ENCODE peak calls at places on chromosomes 13 and 19, in eight cellular contexts. T is tibial artery, B is GM06990, C is breast epithelium, R is body of pancreas, Z is transverse colon, O is colonic mucosa, Q is AG10803. I is an unnamed sample.

GRCh38 chr13:106083620-106084350 is 451.7 kb downstream of the EFNB2 start:
- DNase-seq in O (peak), R (peak), Z (peak), Q (peak), C (no peak), B (no peak), T (no peak), I (peak)

GRCh38 chr13:28448959-28449358 is 46.0 kb downstream of the FLT1 start:
- DNase-seq in R (no peak), C (no peak), T (no peak), O (no peak), B (no peak), Q (no peak), Z (no peak), I (no peak)

GRCh38 chr19:2575734-2576481 is 100.0 kb downstream of the GADD45B start:
- DNase-seq in R (peak), Q (peak), Z (peak), C (peak), T (peak), O (peak), B (no peak), I (peak)

GRCh38 chr19:45814166-45814780 is 835 bp downstream of the RSPH6A start:
- DNase-seq in R (no peak), Z (no peak), B (no peak), T (no peak), O (no peak), Q (peak), C (no peak), I (no peak)

GRCh38 chr19:41734585-41734984 is 20.7 kb upstream of the CEACAM6 start:
- DNase-seq in Z (peak), R (no peak), T (no peak), C (no peak), Q (no peak), O (peak), B (no peak), I (no peak)

GRCh38 chr13:32791545-32792172 is 205.4 kb downstream of the PDS5B start:
- DNase-seq in T (no peak), C (no peak), R (no peak), O (no peak), B (peak), Q (peak), Z (no peak), I (no peak)

GRCh38 chr13:27188239-27188638 is 16.6 kb upstream of the USP12 start:
- DNase-seq in Z (no peak), O (peak), R (no peak), T (no peak), C (no peak), B (no peak), Q (no peak), I (no peak)

GRCh38 chr13:76889254-76889653 is 3.0 kb upstream of the KCTD12 start:
- DNase-seq in O (no peak), Z (no peak), B (no peak), C (no peak), R (no peak), T (no peak), Q (no peak), I (no peak)

GRCh38 chr13:40206241-40207109 is 460.0 kb downstream of the FOXO1 start:
- DNase-seq in C (no peak), R (peak), Q (no peak), O (no peak), T (no peak), Z (no peak), B (no peak), I (peak)

GRCh38 chr13:102645701-102646100 is 48.9 kb downstream of the TPP2 start:
- DNase-seq in O (no peak), B (no peak), R (no peak), Z (no peak), Q (no peak), C (no peak), T (no peak), I (no peak)

GRCh38 chr13:30194906-30195305 is 112.4 kb downstream of the KATNAL1 start:
- DNase-seq in Q (peak), B (no peak), C (no peak), T (no peak), Z (no peak), R (no peak), O (no peak), I (no peak)

GRCh38 chr19:55901369-55902079 is 30.6 kb downstream of the NLRP13 start:
- DNase-seq in C (no peak), Q (no peak), B (no peak), Z (no peak), O (no peak), R (no peak), T (no peak), I (no peak)

GRCh38 chr19:43779820-43780219 is 953 bp downstream of the KCNN4 start:
- DNase-seq in O (peak), Q (no peak), B (no peak), T (no peak), R (no peak), C (no peak), Z (no peak), I (no peak)
- H3K4me3 ChIP-seq in O (peak), Q (no peak), B (peak), T (peak), R (no peak), C (no peak), Z (peak), I (no peak)

DNA sequence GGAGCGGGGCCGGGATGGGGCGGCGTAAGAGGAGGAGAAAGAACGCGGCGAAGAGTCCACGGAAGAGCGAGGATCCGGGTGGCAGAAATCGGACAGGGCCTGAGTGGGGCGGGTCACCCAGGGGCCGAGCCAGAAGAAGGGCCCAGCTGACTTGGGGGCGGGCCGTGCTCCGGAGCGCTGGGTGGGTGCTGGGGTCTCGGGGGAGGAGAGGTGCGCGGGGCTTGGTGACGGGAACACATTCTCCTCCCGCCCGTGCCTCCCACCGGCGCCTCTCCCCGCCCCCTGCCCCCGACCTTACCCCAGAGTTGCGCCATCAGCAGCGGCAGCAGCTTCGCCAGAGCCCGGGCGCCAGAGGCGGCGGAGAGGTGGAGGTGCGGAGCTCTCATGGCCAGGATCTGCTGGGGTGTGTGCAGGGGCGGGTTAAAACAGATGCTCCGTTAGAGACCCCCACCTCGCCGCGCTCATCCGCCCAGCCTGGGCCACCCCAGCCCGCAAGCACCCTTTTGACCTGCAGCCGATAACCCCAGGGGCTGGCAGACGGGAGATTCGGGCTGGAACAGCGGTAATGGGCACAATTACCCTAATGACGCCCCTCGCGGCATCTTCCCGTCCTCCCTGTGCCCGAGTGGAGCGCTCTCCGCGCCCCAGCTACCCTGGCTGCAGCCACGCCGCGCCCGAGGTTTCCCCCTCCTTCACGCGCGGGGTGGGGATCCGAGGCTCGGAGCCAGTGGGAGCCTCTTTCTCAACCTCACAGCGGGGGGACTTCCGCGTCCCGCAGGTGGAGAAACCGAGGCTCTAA is 565 bp downstream of the KLK10 start:
- DNase-seq in R (no peak), C (no peak), T (no peak), Z (no peak), B (no peak), O (no peak), Q (no peak), I (peak)
- H3K4me3 ChIP-seq in R (no peak), C (peak), T (no peak), Z (no peak), B (no peak), O (peak), Q (no peak), I (peak)

GRCh38 chr19:8461376-8461775 is 16.6 kb downstream of the HNRNPM start:
- DNase-seq in C (no peak), O (no peak), B (no peak), Q (no peak), R (no peak), Z (no peak), T (no peak), I (no peak)

GRCh38 chr19:8459520-8460260 is 14.9 kb downstream of the HNRNPM start:
- DNase-seq in C (no peak), T (no peak), O (no peak), R (no peak), Q (peak), Z (no peak), B (no peak), I (peak)

GRCh38 chr19:8461891-8462290 is 17.1 kb downstream of the HNRNPM start:
- DNase-seq in R (no peak), T (no peak), Q (no peak), O (no peak), B (no peak), Z (no peak), C (no peak), I (no peak)

GRCh38 chr19:8459095-8459494 is 14.3 kb downstream of the HNRNPM start:
- DNase-seq in C (no peak), T (no peak), R (no peak), Z (no peak), B (no peak), O (no peak), Q (no peak), I (no peak)

GRCh38 chr19:8460516-8461298 is 15.9 kb downstream of the HNRNPM start:
- DNase-seq in B (no peak), T (no peak), C (no peak), Q (peak), R (no peak), Z (no peak), O (no peak), I (no peak)
- H3K4me3 ChIP-seq in B (no peak), T (no peak), C (no peak), Q (no peak), R (no peak), Z (no peak), O (no peak), I (no peak)

GRCh38 chr13:20828540-20829364 is 55.0 kb upstream of the EEF1AKMT1 start:
- DNase-seq in B (peak), Z (peak), Q (peak), O (peak), T (no peak), C (no peak), R (peak), I (no peak)

GRCh38 chr13:20832861-20833260 is 59.1 kb upstream of the EEF1AKMT1 start:
- DNase-seq in O (no peak), R (no peak), Q (no peak), Z (no peak), T (no peak), C (no peak), B (no peak), I (no peak)

GRCh38 chr13:20831933-20832332 is 58.2 kb upstream of the EEF1AKMT1 start:
- DNase-seq in Q (no peak), T (no peak), O (no peak), Z (no peak), B (no peak), C (no peak), R (no peak), I (no peak)

GRCh38 chr13:20833900-20834679 is 60.3 kb upstream of the EEF1AKMT1 start:
- DNase-seq in B (no peak), R (no peak), Z (no peak), C (no peak), T (no peak), Q (no peak), O (no peak), I (no peak)

DNA sequence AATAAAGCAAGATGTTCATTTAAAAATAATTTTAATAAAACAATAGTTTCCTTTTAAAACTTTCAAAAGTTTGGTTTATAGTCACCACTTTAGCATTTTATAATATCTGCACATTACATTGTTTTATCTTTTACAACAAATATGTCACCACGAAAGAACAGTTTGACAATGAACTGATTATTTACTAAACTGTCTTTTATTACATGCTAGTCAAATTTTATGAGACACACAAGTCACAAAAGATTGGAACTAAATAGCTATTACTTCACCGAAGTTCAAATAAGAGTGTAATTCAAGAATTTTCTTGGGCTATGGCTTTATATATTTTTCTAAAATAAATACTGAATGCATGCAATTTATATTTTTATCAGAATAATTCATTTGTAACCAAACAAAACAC is 57.5 kb upstream of the EEF1AKMT1 start:
- DNase-seq in O (no peak), R (no peak), Q (no peak), Z (no peak), C (no peak), T (no peak), B (no peak), I (no peak)
- H3K4me3 ChIP-seq in O (no peak), R (no peak), Q (no peak), Z (no peak), C (no peak), T (no peak), B (no peak), I (no peak)

DNA sequence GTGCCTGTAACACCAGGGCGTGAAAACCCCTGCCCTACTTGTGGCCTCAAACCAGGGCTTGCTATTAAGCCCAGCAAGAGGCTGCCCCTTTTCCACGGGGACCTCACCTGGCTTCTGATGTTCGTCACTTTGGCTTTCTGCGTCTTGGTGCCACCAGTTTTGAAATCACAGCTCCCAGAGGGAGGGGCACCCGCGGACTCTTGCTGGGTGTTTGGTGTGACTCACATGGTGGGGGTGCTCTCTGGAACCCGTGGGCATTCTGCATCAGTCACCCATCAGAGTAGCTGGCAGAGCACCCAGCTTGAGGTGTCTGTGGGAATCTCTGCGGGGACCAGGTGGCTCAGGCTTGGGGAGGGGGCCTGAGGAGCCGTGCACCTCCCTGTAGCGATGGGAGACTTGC is 19.2 kb downstream of the SIPA1L3 start:
- DNase-seq in B (no peak), Z (no peak), Q (no peak), T (no peak), O (no peak), C (no peak), R (no peak), I (no peak)
- H3K4me3 ChIP-seq in B (no peak), Z (no peak), Q (no peak), T (no peak), O (no peak), C (no peak), R (no peak), I (no peak)

GRCh38 chr19:7888145-7888825 is at the start of gene LRRC8E:
- DNase-seq in T (no peak), Q (peak), R (peak), Z (peak), O (peak), B (no peak), C (peak), I (peak)
- H3K4me3 ChIP-seq in T (no peak), Q (peak), R (peak), Z (peak), O (peak), B (no peak), C (peak), I (peak)

DNA sequence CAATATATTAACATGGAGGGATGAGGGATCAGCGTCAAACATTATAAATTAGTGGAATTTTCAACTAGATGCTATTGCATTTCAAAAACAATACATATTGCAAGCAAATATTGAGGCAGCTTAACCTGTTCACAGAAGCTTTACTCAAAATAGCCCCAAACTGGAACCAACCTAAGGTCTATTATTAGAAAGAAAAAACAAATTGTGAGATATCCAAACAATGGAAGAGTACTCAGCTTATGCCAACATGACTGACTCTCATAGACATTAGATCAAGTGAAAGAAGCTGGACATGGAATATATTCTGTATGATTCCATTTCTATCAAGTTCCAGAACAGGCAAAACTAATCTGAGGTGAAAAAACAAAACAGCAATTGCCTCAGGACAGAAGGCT is 27.6 kb upstream of the NEK3 start:
- DNase-seq in O (no peak), C (no peak), Q (no peak), B (no peak), Z (no peak), R (no peak), T (no peak), I (no peak)
- H3K4me3 ChIP-seq in O (no peak), C (no peak), Q (no peak), B (no peak), Z (no peak), R (no peak), T (no peak), I (no peak)